ENCODE peak calls at places on chromosomes 4 and X, in five cellular contexts. One of them, this sample, is unnamed.

GRCh38 chr4:185623444-185624247 is 88.3 kb upstream of the PDLIM3 start:
- DNase-seq in fibroblast of pulmonary artery: no peak
- DNase-seq in NCI-H1092: no peak
- DNase-seq in stimulated activated CD4-positive, alpha-beta T cell treated with anti-CD3 and anti-CD28 coated beads, Interleukin-4, amount 100 ng/mL, for 24 hours: no peak
- DNase-seq in endodermal cell: no peak
- DNase-seq in this sample: no peak

GRCh38 chr4:58050439-58050838 is 940.3 kb upstream of the IGFBP7 start:
- DNase-seq in endodermal cell: no peak
- DNase-seq in stimulated activated CD4-positive, alpha-beta T cell treated with anti-CD3 and anti-CD28 coated beads, Interleukin-4, amount 100 ng/mL, for 24 hours: no peak
- DNase-seq in fibroblast of pulmonary artery: no peak
- DNase-seq in NCI-H1092: no peak
- DNase-seq in this sample: no peak

GRCh38 chrX:153537526-153538295 is 20.3 kb downstream of the ATP2B3 start:
- DNase-seq in endodermal cell: no peak
- DNase-seq in NCI-H1092: peak; percentile 74
- DNase-seq in fibroblast of pulmonary artery: no peak
- DNase-seq in stimulated activated CD4-positive, alpha-beta T cell treated with anti-CD3 and anti-CD28 coated beads, Interleukin-4, amount 100 ng/mL, for 24 hours: no peak
- DNase-seq in this sample: no peak

GRCh38 chrX:74535211-74535621 is 79.2 kb downstream of the RLIM start:
- DNase-seq in fibroblast of pulmonary artery: peak; percentile 70
- DNase-seq in NCI-H1092: peak; percentile 50
- DNase-seq in endodermal cell: peak; percentile 65
- DNase-seq in stimulated activated CD4-positive, alpha-beta T cell treated with anti-CD3 and anti-CD28 coated beads, Interleukin-4, amount 100 ng/mL, for 24 hours: no peak
- DNase-seq in this sample: peak; percentile 79

GRCh38 chrX:17376381-17377046 is 1.5 kb downstream of the NHS start:
- DNase-seq in fibroblast of pulmonary artery: no peak
- DNase-seq in stimulated activated CD4-positive, alpha-beta T cell treated with anti-CD3 and anti-CD28 coated beads, Interleukin-4, amount 100 ng/mL, for 24 hours: no peak
- DNase-seq in NCI-H1092: peak; percentile 16
- DNase-seq in endodermal cell: peak; percentile 61
- DNase-seq in this sample: peak; percentile 2

GRCh38 chr4:138686078-138686477 is 329.5 kb upstream of the NOCT start:
- DNase-seq in NCI-H1092: no peak
- DNase-seq in fibroblast of pulmonary artery: no peak
- DNase-seq in stimulated activated CD4-positive, alpha-beta T cell treated with anti-CD3 and anti-CD28 coated beads, Interleukin-4, amount 100 ng/mL, for 24 hours: no peak
- DNase-seq in endodermal cell: no peak
- DNase-seq in this sample: no peak

GRCh38 chr4:6747690-6748068 is 31.7 kb downstream of the BLOC1S4 start:
- DNase-seq in stimulated activated CD4-positive, alpha-beta T cell treated with anti-CD3 and anti-CD28 coated beads, Interleukin-4, amount 100 ng/mL, for 24 hours: no peak
- DNase-seq in fibroblast of pulmonary artery: no peak
- DNase-seq in endodermal cell: no peak
- DNase-seq in NCI-H1092: no peak
- DNase-seq in this sample: no peak

GRCh38 chrX:116306218-116306617 is 130.2 kb upstream of the SLC6A14 start:
- DNase-seq in fibroblast of pulmonary artery: no peak
- DNase-seq in stimulated activated CD4-positive, alpha-beta T cell treated with anti-CD3 and anti-CD28 coated beads, Interleukin-4, amount 100 ng/mL, for 24 hours: no peak
- DNase-seq in endodermal cell: no peak
- DNase-seq in NCI-H1092: no peak
- DNase-seq in this sample: no peak

GRCh38 chrX:56794831-56795230 is 65.8 kb downstream of the NBDY start:
- DNase-seq in NCI-H1092: peak; percentile 53
- DNase-seq in stimulated activated CD4-positive, alpha-beta T cell treated with anti-CD3 and anti-CD28 coated beads, Interleukin-4, amount 100 ng/mL, for 24 hours: no peak
- DNase-seq in fibroblast of pulmonary artery: no peak
- DNase-seq in endodermal cell: peak; percentile 10
- DNase-seq in this sample: no peak

GRCh38 chrX:50812995-50813842 is 775 bp downstream of the SHROOM4 start:
- DNase-seq in stimulated activated CD4-positive, alpha-beta T cell treated with anti-CD3 and anti-CD28 coated beads, Interleukin-4, amount 100 ng/mL, for 24 hours: no peak
- DNase-seq in endodermal cell: peak; percentile 82
- DNase-seq in NCI-H1092: no peak
- DNase-seq in fibroblast of pulmonary artery: peak; percentile 61
- DNase-seq in this sample: peak; percentile 63

GRCh38 chrX:132745593-132745992 is 212.8 kb downstream of the HS6ST2 start:
- DNase-seq in NCI-H1092: no peak
- DNase-seq in stimulated activated CD4-positive, alpha-beta T cell treated with anti-CD3 and anti-CD28 coated beads, Interleukin-4, amount 100 ng/mL, for 24 hours: no peak
- DNase-seq in endodermal cell: no peak
- DNase-seq in fibroblast of pulmonary artery: no peak
- DNase-seq in this sample: no peak

GRCh38 chrX:49710744-49711319 is 15.0 kb upstream of the PAGE1 start:
- DNase-seq in stimulated activated CD4-positive, alpha-beta T cell treated with anti-CD3 and anti-CD28 coated beads, Interleukin-4, amount 100 ng/mL, for 24 hours: no peak
- DNase-seq in fibroblast of pulmonary artery: no peak
- DNase-seq in endodermal cell: no peak
- DNase-seq in NCI-H1092: no peak
- DNase-seq in this sample: no peak

GRCh38 chr4:182916483-182917181 is 554 bp downstream of the DCTD start:
- DNase-seq in endodermal cell: peak; percentile 78
- DNase-seq in fibroblast of pulmonary artery: peak; percentile 77
- DNase-seq in stimulated activated CD4-positive, alpha-beta T cell treated with anti-CD3 and anti-CD28 coated beads, Interleukin-4, amount 100 ng/mL, for 24 hours: peak; percentile 40
- DNase-seq in NCI-H1092: no peak
- DNase-seq in this sample: peak; percentile 74